ENCODE peak calls at places on chromosomes 13 and 19, in eight cellular contexts. One of them, this sample, is unnamed.

GRCh38 chr13:60143775-60144174 is 20.0 kb downstream of the DIAPH3 start:
- DNase-seq in neural progenitor cell: no peak
- DNase-seq in cardiac muscle cell: no peak
- DNase-seq in effector memory CD4-positive, alpha-beta T cell: no peak
- DNase-seq in CD8-positive, alpha-beta T cell: no peak
- DNase-seq in A549: no peak
- DNase-seq in AG04450: no peak
- DNase-seq in fibroblast of pulmonary artery: peak
- DNase-seq in this sample: no peak

GRCh38 chr19:53865523-53865917 is 2.2 kb upstream of the MYADM start:
- DNase-seq in neural progenitor cell: peak
- DNase-seq in cardiac muscle cell: no peak
- DNase-seq in effector memory CD4-positive, alpha-beta T cell: no peak
- DNase-seq in CD8-positive, alpha-beta T cell: peak
- DNase-seq in A549: peak
- DNase-seq in AG04450: no peak
- DNase-seq in fibroblast of pulmonary artery: no peak
- DNase-seq in this sample: no peak

GRCh38 chr19:4246767-4247593 is at the start of gene YJU2:
- DNase-seq in neural progenitor cell: peak
- DNase-seq in cardiac muscle cell: peak
- DNase-seq in effector memory CD4-positive, alpha-beta T cell: peak
- DNase-seq in CD8-positive, alpha-beta T cell: peak
- DNase-seq in A549: peak
- DNase-seq in AG04450: peak
- DNase-seq in fibroblast of pulmonary artery: peak
- DNase-seq in this sample: peak

GRCh38 chr13:106533940-106534843 is 1.3 kb downstream of the EFNB2 start:
- DNase-seq in neural progenitor cell: peak
- DNase-seq in cardiac muscle cell: peak
- DNase-seq in effector memory CD4-positive, alpha-beta T cell: no peak
- DNase-seq in CD8-positive, alpha-beta T cell: peak
- DNase-seq in A549: no peak
- DNase-seq in AG04450: peak
- DNase-seq in fibroblast of pulmonary artery: peak
- DNase-seq in this sample: no peak

GRCh38 chr13:101626925-101627555 is 174.6 kb downstream of the ITGBL1 start:
- DNase-seq in neural progenitor cell: no peak
- DNase-seq in cardiac muscle cell: no peak
- DNase-seq in effector memory CD4-positive, alpha-beta T cell: no peak
- DNase-seq in CD8-positive, alpha-beta T cell: no peak
- DNase-seq in A549: no peak
- DNase-seq in AG04450: no peak
- DNase-seq in fibroblast of pulmonary artery: no peak
- DNase-seq in this sample: no peak

GRCh38 chr19:29483944-29484581 is 41.7 kb upstream of the VSTM2B start:
- DNase-seq in neural progenitor cell: no peak
- DNase-seq in cardiac muscle cell: no peak
- DNase-seq in effector memory CD4-positive, alpha-beta T cell: no peak
- DNase-seq in CD8-positive, alpha-beta T cell: no peak
- DNase-seq in A549: no peak
- DNase-seq in AG04450: no peak
- DNase-seq in fibroblast of pulmonary artery: no peak
- DNase-seq in this sample: no peak

GRCh38 chr13:110397445-110397844 is 90.4 kb downstream of the COL4A2 start:
- DNase-seq in neural progenitor cell: no peak
- DNase-seq in cardiac muscle cell: no peak
- DNase-seq in effector memory CD4-positive, alpha-beta T cell: no peak
- DNase-seq in CD8-positive, alpha-beta T cell: no peak
- DNase-seq in A549: no peak
- DNase-seq in AG04450: no peak
- DNase-seq in fibroblast of pulmonary artery: peak
- DNase-seq in this sample: no peak

GRCh38 chr19:54312436-54313362 is at the start of gene LILRA5:
- DNase-seq in neural progenitor cell: no peak
- DNase-seq in cardiac muscle cell: no peak
- DNase-seq in effector memory CD4-positive, alpha-beta T cell: no peak
- DNase-seq in CD8-positive, alpha-beta T cell: no peak
- DNase-seq in A549: no peak
- DNase-seq in AG04450: no peak
- DNase-seq in fibroblast of pulmonary artery: no peak
- DNase-seq in this sample: no peak

GRCh38 chr19:9406798-9407352 is 28.5 kb downstream of the ZNF266 start:
- DNase-seq in neural progenitor cell: no peak
- DNase-seq in cardiac muscle cell: no peak
- DNase-seq in effector memory CD4-positive, alpha-beta T cell: no peak
- DNase-seq in CD8-positive, alpha-beta T cell: peak
- DNase-seq in A549: peak
- DNase-seq in AG04450: peak
- DNase-seq in fibroblast of pulmonary artery: peak
- DNase-seq in this sample: no peak

GRCh38 chr13:98239156-98240076 is 62.3 kb upstream of the RNF113B start:
- DNase-seq in neural progenitor cell: no peak
- DNase-seq in cardiac muscle cell: no peak
- DNase-seq in effector memory CD4-positive, alpha-beta T cell: no peak
- DNase-seq in CD8-positive, alpha-beta T cell: no peak
- DNase-seq in A549: no peak
- DNase-seq in AG04450: no peak
- DNase-seq in fibroblast of pulmonary artery: no peak
- DNase-seq in this sample: peak

GRCh38 chr13:61463027-61463426 is 47.4 kb upstream of the PCDH20 start:
- DNase-seq in neural progenitor cell: no peak
- DNase-seq in cardiac muscle cell: no peak
- DNase-seq in effector memory CD4-positive, alpha-beta T cell: no peak
- DNase-seq in CD8-positive, alpha-beta T cell: no peak
- DNase-seq in A549: no peak
- DNase-seq in AG04450: no peak
- DNase-seq in fibroblast of pulmonary artery: no peak
- DNase-seq in this sample: no peak

GRCh38 chr19:32307591-32307990 is 37.8 kb upstream of the ZNF507 start:
- DNase-seq in neural progenitor cell: no peak
- DNase-seq in cardiac muscle cell: no peak
- DNase-seq in effector memory CD4-positive, alpha-beta T cell: no peak
- DNase-seq in CD8-positive, alpha-beta T cell: no peak
- DNase-seq in A549: no peak
- DNase-seq in AG04450: no peak
- DNase-seq in fibroblast of pulmonary artery: no peak
- DNase-seq in this sample: no peak

GRCh38 chr19:2888739-2889224 is 11.9 kb upstream of the ZNF57 start:
- DNase-seq in neural progenitor cell: no peak
- DNase-seq in cardiac muscle cell: no peak
- DNase-seq in effector memory CD4-positive, alpha-beta T cell: no peak
- DNase-seq in CD8-positive, alpha-beta T cell: peak
- DNase-seq in A549: no peak
- DNase-seq in AG04450: no peak
- DNase-seq in fibroblast of pulmonary artery: no peak
- DNase-seq in this sample: no peak

GRCh38 chr19:33393286-33394005 is 19.9 kb downstream of the CEBPG start:
- DNase-seq in neural progenitor cell: peak
- DNase-seq in cardiac muscle cell: no peak
- DNase-seq in effector memory CD4-positive, alpha-beta T cell: no peak
- DNase-seq in CD8-positive, alpha-beta T cell: no peak
- DNase-seq in A549: no peak
- DNase-seq in AG04450: no peak
- DNase-seq in fibroblast of pulmonary artery: no peak
- DNase-seq in this sample: no peak

GRCh38 chr19:33395561-33396550 is 22.3 kb downstream of the CEBPG start:
- DNase-seq in neural progenitor cell: no peak
- DNase-seq in cardiac muscle cell: no peak
- DNase-seq in effector memory CD4-positive, alpha-beta T cell: no peak
- DNase-seq in CD8-positive, alpha-beta T cell: no peak
- DNase-seq in A549: no peak
- DNase-seq in AG04450: no peak
- DNase-seq in fibroblast of pulmonary artery: peak
- DNase-seq in this sample: no peak

GRCh38 chr19:33394723-33395560 is 21.4 kb downstream of the CEBPG start:
- DNase-seq in neural progenitor cell: no peak
- DNase-seq in cardiac muscle cell: no peak
- DNase-seq in effector memory CD4-positive, alpha-beta T cell: no peak
- DNase-seq in CD8-positive, alpha-beta T cell: no peak
- DNase-seq in A549: no peak
- DNase-seq in AG04450: no peak
- DNase-seq in fibroblast of pulmonary artery: no peak
- DNase-seq in this sample: no peak

GRCh38 chr19:33392341-33393285 is 19.1 kb downstream of the CEBPG start:
- DNase-seq in neural progenitor cell: no peak
- DNase-seq in cardiac muscle cell: peak
- DNase-seq in effector memory CD4-positive, alpha-beta T cell: no peak
- DNase-seq in CD8-positive, alpha-beta T cell: no peak
- DNase-seq in A549: no peak
- DNase-seq in AG04450: no peak
- DNase-seq in fibroblast of pulmonary artery: no peak
- DNase-seq in this sample: no peak

GRCh38 chr19:33394006-33394722 is 20.7 kb downstream of the CEBPG start:
- DNase-seq in neural progenitor cell: no peak
- DNase-seq in cardiac muscle cell: no peak
- DNase-seq in effector memory CD4-positive, alpha-beta T cell: no peak
- DNase-seq in CD8-positive, alpha-beta T cell: no peak
- DNase-seq in A549: no peak
- DNase-seq in AG04450: no peak
- DNase-seq in fibroblast of pulmonary artery: peak
- DNase-seq in this sample: no peak
- H3K4me3 ChIP-seq in neural progenitor cell: no peak
- H3K4me3 ChIP-seq in cardiac muscle cell: no peak
- H3K4me3 ChIP-seq in effector memory CD4-positive, alpha-beta T cell: no peak
- H3K4me3 ChIP-seq in CD8-positive, alpha-beta T cell: no peak
- H3K4me3 ChIP-seq in A549: no peak
- H3K4me3 ChIP-seq in AG04450: no peak
- H3K4me3 ChIP-seq in fibroblast of pulmonary artery: no peak
- H3K4me3 ChIP-seq in this sample: no peak

DNA sequence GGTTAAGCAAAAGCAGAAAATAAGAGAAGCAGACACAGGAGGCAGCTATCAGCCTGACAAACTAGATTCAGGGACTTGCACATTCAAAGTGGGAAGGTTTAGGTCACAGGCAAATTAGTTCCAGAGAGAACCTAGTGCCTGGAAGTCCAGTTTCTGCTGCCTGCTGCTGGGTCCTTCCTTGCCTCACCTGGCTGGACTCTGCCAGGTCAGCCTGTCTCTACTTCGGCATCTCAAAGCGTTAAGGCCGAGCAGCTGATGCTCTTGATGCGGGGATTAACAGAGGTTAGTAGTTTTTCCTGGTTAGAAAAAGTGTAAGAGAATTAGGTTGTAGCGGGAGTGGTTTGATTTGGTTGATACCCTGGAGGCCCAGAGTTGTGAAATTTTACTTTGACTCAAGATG is 52.0 kb downstream of the KLF5 start:
- DNase-seq in neural progenitor cell: no peak
- DNase-seq in cardiac muscle cell: no peak
- DNase-seq in effector memory CD4-positive, alpha-beta T cell: no peak
- DNase-seq in CD8-positive, alpha-beta T cell: no peak
- DNase-seq in A549: no peak
- DNase-seq in AG04450: no peak
- DNase-seq in fibroblast of pulmonary artery: no peak
- DNase-seq in this sample: no peak
- H3K4me3 ChIP-seq in neural progenitor cell: no peak
- H3K4me3 ChIP-seq in cardiac muscle cell: no peak
- H3K4me3 ChIP-seq in effector memory CD4-positive, alpha-beta T cell: no peak
- H3K4me3 ChIP-seq in CD8-positive, alpha-beta T cell: no peak
- H3K4me3 ChIP-seq in A549: no peak
- H3K4me3 ChIP-seq in AG04450: no peak
- H3K4me3 ChIP-seq in fibroblast of pulmonary artery: no peak
- H3K4me3 ChIP-seq in this sample: no peak

GRCh38 chr19:56670961-56671612 is 470 bp downstream of the ZNF835 start:
- DNase-seq in neural progenitor cell: no peak
- DNase-seq in cardiac muscle cell: no peak
- DNase-seq in effector memory CD4-positive, alpha-beta T cell: no peak
- DNase-seq in CD8-positive, alpha-beta T cell: no peak
- DNase-seq in A549: no peak
- DNase-seq in AG04450: no peak
- DNase-seq in fibroblast of pulmonary artery: no peak
- DNase-seq in this sample: no peak
- H3K4me3 ChIP-seq in neural progenitor cell: no peak
- H3K4me3 ChIP-seq in cardiac muscle cell: peak
- H3K4me3 ChIP-seq in effector memory CD4-positive, alpha-beta T cell: peak
- H3K4me3 ChIP-seq in CD8-positive, alpha-beta T cell: peak
- H3K4me3 ChIP-seq in A549: no peak
- H3K4me3 ChIP-seq in AG04450: no peak
- H3K4me3 ChIP-seq in fibroblast of pulmonary artery: peak
- H3K4me3 ChIP-seq in this sample: no peak

GRCh38 chr13:57640582-57640981 is 9.0 kb downstream of the PCDH17 start:
- DNase-seq in neural progenitor cell: no peak
- DNase-seq in cardiac muscle cell: no peak
- DNase-seq in effector memory CD4-positive, alpha-beta T cell: no peak
- DNase-seq in CD8-positive, alpha-beta T cell: no peak
- DNase-seq in A549: no peak
- DNase-seq in AG04450: no peak
- DNase-seq in fibroblast of pulmonary artery: peak
- DNase-seq in this sample: no peak

GRCh38 chr13:57638147-57638890 is 6.8 kb downstream of the PCDH17 start:
- DNase-seq in neural progenitor cell: no peak
- DNase-seq in cardiac muscle cell: no peak
- DNase-seq in effector memory CD4-positive, alpha-beta T cell: no peak
- DNase-seq in CD8-positive, alpha-beta T cell: no peak
- DNase-seq in A549: no peak
- DNase-seq in AG04450: no peak
- DNase-seq in fibroblast of pulmonary artery: no peak
- DNase-seq in this sample: no peak

GRCh38 chr13:57641071-57641470 is 9.5 kb downstream of the PCDH17 start:
- DNase-seq in neural progenitor cell: no peak
- DNase-seq in cardiac muscle cell: no peak
- DNase-seq in effector memory CD4-positive, alpha-beta T cell: no peak
- DNase-seq in CD8-positive, alpha-beta T cell: no peak
- DNase-seq in A549: no peak
- DNase-seq in AG04450: no peak
- DNase-seq in fibroblast of pulmonary artery: no peak
- DNase-seq in this sample: no peak

GRCh38 chr13:57644106-57644505 is 12.6 kb downstream of the PCDH17 start:
- DNase-seq in neural progenitor cell: no peak
- DNase-seq in cardiac muscle cell: no peak
- DNase-seq in effector memory CD4-positive, alpha-beta T cell: no peak
- DNase-seq in CD8-positive, alpha-beta T cell: no peak
- DNase-seq in A549: no peak
- DNase-seq in AG04450: no peak
- DNase-seq in fibroblast of pulmonary artery: no peak
- DNase-seq in this sample: no peak
- H3K4me3 ChIP-seq in neural progenitor cell: no peak
- H3K4me3 ChIP-seq in cardiac muscle cell: no peak
- H3K4me3 ChIP-seq in effector memory CD4-positive, alpha-beta T cell: no peak
- H3K4me3 ChIP-seq in CD8-positive, alpha-beta T cell: no peak
- H3K4me3 ChIP-seq in A549: no peak
- H3K4me3 ChIP-seq in AG04450: no peak
- H3K4me3 ChIP-seq in fibroblast of pulmonary artery: no peak
- H3K4me3 ChIP-seq in this sample: no peak